ENCODE peak calls at places on chromosome 16, in seven cellular contexts. B is A172, Q is anterior cingulate cortex, P is left ventricle myocardium inferior, E is HEK293T, I is A673, U is ELF-1. A is an unnamed sample.

GRCh38 chr16:52837251-52837650 is 215.4 kb downstream of the CHD9NB start:
- DNase-seq in E (no peak), I (no peak), U (no peak), P (no peak), Q (no peak), B (peak), A (no peak)

GRCh38 chr16:49603956-49604355 is 230.4 kb downstream of the C16orf78 start:
- DNase-seq in E (no peak), Q (no peak), I (no peak), P (no peak), U (no peak), B (no peak), A (no peak)

GRCh38 chr16:49474741-49475140 is 101.1 kb downstream of the C16orf78 start:
- DNase-seq in E (no peak), I (peak), B (no peak), P (no peak), U (no peak), Q (no peak), A (no peak)

GRCh38 chr16:2468142-2468724 is 2.9 kb upstream of the NTN3 start:
- DNase-seq in Q (no peak), E (peak), U (peak), B (no peak), P (no peak), I (peak), A (peak)

GRCh38 chr16:89602273-89602951 is 11.0 kb upstream of the DPEP1 start:
- DNase-seq in Q (no peak), U (peak), E (peak), B (peak), P (no peak), I (peak), A (peak)

GRCh38 chr16:70453117-70453890 is 1.1 kb upstream of the FCSK start:
- DNase-seq in I (no peak), Q (no peak), U (no peak), B (no peak), P (no peak), E (no peak), A (no peak)

GRCh38 chr16:50261707-50262235 is 4.6 kb upstream of the ADCY7 start:
- DNase-seq in B (no peak), P (no peak), Q (no peak), U (no peak), E (no peak), I (no peak), A (no peak)

GRCh38 chr16:86723699-86724098 is 145.3 kb downstream of the FOXL1 start:
- DNase-seq in P (no peak), U (no peak), Q (no peak), I (no peak), E (peak), B (peak), A (no peak)

GRCh38 chr16:68286153-68287074 is 22.1 kb downstream of the SLC7A6 start:
- DNase-seq in U (no peak), E (no peak), Q (no peak), B (no peak), P (no peak), I (no peak), A (no peak)